ENCODE peak calls at places on chromosomes 3 and 15, in five cellular contexts. S is cardiac muscle cell, Y is left lung, D is GM23248, M is uterus. N is an unnamed sample. For H3K4me1 and H3K36me3, the result is how much of the 10 kb centered on the place peaks cover.

GRCh38 chr15:28975766-28976179 is 90.0 kb downstream of the APBA2 start:
- DNase-seq in S (peak), Y (no peak), D (peak), M (no peak), N (no peak)

GRCh38 chr15:99155961-99156443 is 51.1 kb downstream of the SYNM start:
- DNase-seq in S (peak), Y (no peak), D (no peak), M (no peak), N (no peak)

GRCh38 chr3:125186800-125187598 is 25.5 kb downstream of the SLC12A8 start:
- DNase-seq in S (no peak), Y (no peak), D (no peak), M (no peak), N (no peak)

GRCh38 chr15:90095521-90095959 is 6.7 kb downstream of the IDH2 start:
- DNase-seq in S (no peak), Y (no peak), D (no peak), M (no peak), N (peak)

GRCh38 chr3:60080648-60081047 is 1030.8 kb upstream of the CFAP20DC start:
- DNase-seq in S (no peak), Y (no peak), D (peak), M (no peak), N (no peak)

GRCh38 chr3:134331811-134332199 is 42.4 kb downstream of the AMOTL2 start:
- DNase-seq in S (no peak), Y (no peak), D (no peak), M (no peak), N (no peak)

GRCh38 chr3:94716326-94717018 is 653.6 kb downstream of the NSUN3 start:
- DNase-seq in S (no peak), Y (no peak), D (no peak), M (no peak), N (no peak)

GRCh38 chr15:61084502-61084901 is 144.6 kb downstream of the RORA start:
- DNase-seq in S (no peak), Y (no peak), D (no peak), M (no peak), N (no peak)

GRCh38 chr3:60552581-60552980 is 698.7 kb downstream of the FHIT start:
- DNase-seq in S (no peak), Y (no peak), D (peak), M (no peak), N (no peak)

GRCh38 chr3:194976813-194977322 is 291.2 kb downstream of the FAM43A start:
- DNase-seq in S (no peak), Y (no peak), D (no peak), M (no peak), N (no peak)

GRCh38 chr15:32643907-32644445 is 2.5 kb downstream of the SCG5 start:
- DNase-seq in S (no peak), Y (no peak), D (peak), M (no peak), N (no peak)

GRCh38 chr3:123733805-123734526 is 149.1 kb upstream of the HACD2 start:
- DNase-seq in S (peak), Y (no peak), D (peak), M (no peak), N (no peak)

GRCh38 chr3:69379661-69380060 is 6.2 kb downstream of the FRMD4B start:
- DNase-seq in S (no peak), Y (no peak), D (no peak), M (no peak), N (no peak)

GRCh38 chr3:36677331-36678007 is 86.9 kb downstream of the DCLK3 start:
- DNase-seq in S (peak), Y (no peak), D (peak), M (no peak), N (no peak)

GRCh38 chr15:100383302-100384107 is 41.7 kb upstream of the ADAMTS17 start:
- DNase-seq in S (peak), Y (no peak), D (peak), M (no peak), N (no peak)

GRCh38 chr15:83016906-83017305 is 5.5 kb upstream of the C15orf40 start:
- DNase-seq in S (no peak), Y (no peak), D (no peak), M (no peak), N (no peak)

DNA sequence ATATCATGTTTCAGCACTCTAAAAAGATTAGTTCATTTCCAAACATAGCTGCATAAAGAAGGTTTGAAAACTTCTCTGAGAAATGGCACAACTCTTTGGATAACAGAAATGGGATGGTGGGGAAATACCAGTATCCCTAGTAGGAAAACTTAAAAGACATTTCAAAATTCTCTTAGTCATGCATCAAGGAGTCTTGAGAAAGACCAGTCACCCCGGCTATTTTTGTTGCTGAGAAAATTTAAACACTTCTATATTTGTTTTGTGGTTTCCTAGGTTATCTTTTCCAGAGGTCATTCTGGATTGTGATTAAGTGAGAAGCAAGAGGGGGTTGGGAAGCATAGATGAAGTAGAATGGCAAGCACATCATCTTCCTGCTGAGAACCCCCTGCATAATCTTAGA is 447.7 kb upstream of the THBS1 start:
- DNase-seq in S (peak), Y (no peak), D (peak), M (no peak), N (no peak)
- H3K4me1 ChIP-seq in S (under half), Y (under half), D (half or more), M (under half), N (under half)

DNA sequence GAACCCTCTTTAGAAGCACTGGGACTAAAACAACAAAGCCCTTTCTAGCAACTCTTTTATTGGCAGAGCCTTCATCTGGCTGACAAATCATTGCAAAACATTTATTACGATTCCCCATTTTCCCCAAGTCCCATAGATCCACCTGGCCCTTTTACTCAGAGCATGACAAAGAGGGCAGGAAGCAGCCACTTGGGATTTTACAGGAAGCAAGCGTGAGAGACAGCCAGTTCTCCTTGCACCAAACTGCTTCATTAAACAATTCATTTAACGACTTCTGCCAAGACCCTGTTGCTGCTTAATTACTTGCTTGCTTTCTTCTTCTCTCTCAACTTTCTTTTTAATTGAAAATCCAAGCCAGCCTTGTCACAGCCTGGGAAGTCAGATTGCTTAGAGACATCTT is 298.0 kb downstream of the LRRC3B start:
- DNase-seq in S (no peak), Y (no peak), D (no peak), M (no peak), N (no peak)
- H3K36me3 ChIP-seq in S (under half), Y (under half), D (under half), M (under half), N (under half)

GRCh38 chr3:15983232-15983631 is 185.5 kb upstream of the ANKRD28 start:
- DNase-seq in S (peak), Y (no peak), D (peak), M (no peak), N (no peak)
- H3K27ac ChIP-seq in S (no peak), Y (no peak), D (peak), M (no peak), N (peak)

DNA sequence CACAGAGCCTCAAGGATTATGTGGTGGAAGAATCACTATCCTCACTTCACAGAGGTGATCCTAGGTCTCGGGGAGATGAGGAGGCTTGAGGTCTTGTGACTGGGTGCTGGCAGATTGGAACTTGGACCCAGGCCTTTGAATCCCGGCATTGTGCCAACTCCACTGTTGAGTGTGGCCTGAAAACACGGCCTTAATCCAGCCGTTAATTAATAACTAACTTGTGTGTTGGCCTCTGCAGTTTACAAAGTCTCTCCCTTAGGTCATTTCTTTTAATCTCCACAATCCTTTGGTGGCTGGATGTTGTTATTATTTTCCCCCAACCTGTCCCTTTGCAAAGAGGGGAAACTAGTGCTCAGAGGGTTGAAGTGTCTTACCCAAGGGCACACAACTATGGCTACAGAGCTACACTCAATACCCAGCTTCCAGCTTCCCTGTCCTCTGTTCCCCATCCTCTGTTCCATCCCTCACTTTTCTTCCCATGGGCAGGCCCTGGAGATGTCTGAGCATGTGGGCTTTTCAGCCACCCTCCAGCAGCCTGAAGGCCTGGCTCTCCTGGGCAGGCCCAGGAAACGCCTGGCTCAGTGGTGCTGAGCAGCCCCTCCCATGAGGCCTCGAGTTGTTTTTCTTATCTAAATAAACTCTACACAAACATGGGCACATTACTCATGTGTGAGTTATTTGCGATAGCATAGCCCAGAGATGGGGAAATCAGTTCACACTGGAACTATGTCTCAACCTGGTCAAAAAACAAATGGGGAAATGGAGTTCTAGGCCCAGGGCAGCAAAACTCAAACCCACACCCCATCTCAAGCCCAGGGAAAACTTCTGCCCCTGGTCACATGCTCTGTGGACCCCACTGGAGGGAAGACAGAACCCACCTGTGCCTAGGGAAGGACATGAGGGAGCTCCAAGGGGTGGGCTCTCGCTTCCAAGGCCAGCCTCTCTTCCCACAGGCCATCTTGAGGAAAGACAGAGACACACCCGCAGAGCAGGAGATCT is 16.8 kb upstream of the SMAD3 start:
- DNase-seq in S (peak), Y (peak), D (peak), M (peak), N (no peak)
- H3K4me1 ChIP-seq in S (under half), Y (under half), D (under half), M (under half), N (under half)

GRCh38 chr15:51110171-51110570 is 15.5 kb upstream of the TNFAIP8L3 start:
- DNase-seq in S (no peak), Y (no peak), D (no peak), M (no peak), N (no peak)

GRCh38 chr15:51117270-51117669 is 22.6 kb upstream of the TNFAIP8L3 start:
- DNase-seq in S (no peak), Y (no peak), D (peak), M (no peak), N (no peak)

GRCh38 chr15:51111061-51111460 is 16.4 kb upstream of the TNFAIP8L3 start:
- DNase-seq in S (no peak), Y (no peak), D (peak), M (no peak), N (no peak)

GRCh38 chr15:51112078-51112477 is 17.4 kb upstream of the TNFAIP8L3 start:
- DNase-seq in S (no peak), Y (no peak), D (no peak), M (no peak), N (no peak)

GRCh38 chr15:51114437-51115119 is 19.9 kb upstream of the TNFAIP8L3 start:
- DNase-seq in S (peak), Y (no peak), D (peak), M (no peak), N (no peak)
- H3K36me3 ChIP-seq in S (under half), Y (under half), D (under half), M (under half), N (under half)

DNA sequence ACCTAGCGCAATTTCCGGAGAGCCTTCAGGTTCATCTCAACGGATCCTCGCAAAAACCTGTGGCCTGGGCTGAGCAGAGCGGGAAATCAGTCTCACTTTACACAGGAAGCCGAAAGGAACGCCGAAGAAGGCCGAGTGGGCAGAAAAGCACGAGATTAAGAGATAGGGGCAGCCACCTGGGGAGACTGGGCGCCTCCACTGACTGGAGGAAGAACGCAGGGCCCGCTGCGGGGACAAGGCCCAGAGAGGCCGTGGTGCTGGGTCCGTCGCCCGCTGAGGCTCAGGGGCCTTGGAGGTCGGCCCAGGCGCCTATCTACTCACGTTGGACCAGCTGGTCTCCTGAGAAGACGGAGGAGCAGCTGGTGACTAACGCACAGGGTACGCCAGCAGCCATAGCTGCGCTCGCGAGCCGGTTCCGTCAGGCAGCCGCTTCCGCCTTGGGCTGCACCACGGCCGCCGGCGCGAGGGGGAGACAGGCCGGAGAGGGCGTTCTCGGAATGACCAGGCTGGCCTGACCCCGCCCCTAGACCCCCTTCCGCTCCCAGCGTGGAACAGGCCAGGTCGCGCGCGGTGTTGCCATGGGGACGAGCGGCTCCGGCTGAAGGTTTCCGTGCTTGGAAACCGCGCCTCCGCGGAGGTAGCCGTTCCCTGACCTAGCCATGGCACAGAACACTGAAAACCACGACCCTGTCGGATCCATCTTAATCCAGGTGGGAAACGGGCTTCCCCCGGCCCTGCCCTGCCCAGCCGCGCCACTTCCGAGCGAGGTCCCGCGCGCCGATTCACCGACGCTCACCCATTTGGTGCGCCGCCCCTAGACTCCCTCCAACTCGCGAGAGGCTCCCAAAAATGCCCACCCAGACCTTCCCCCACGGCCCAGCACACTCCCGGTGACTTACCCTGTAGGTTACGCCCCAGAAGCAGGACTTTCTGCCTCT is at the start of the genes AAGAB and IQCH:
- DNase-seq in S (peak), Y (peak), D (peak), M (peak), N (peak)
- H3K27ac ChIP-seq in S (peak), Y (peak), D (peak), M (peak), N (peak)

N was measured in breast epithelium.